ENCODE peak calls at places on chromosomes 4 and X, in seven cellular contexts. One of them, this sample, is unnamed. For H3K27me3 and H3K36me3, the result is how much of the 10 kb centered on the place peaks cover.

GRCh38 chr4:139655116-139655515 is 10.5 kb upstream of the MGST2 start:
- DNase-seq in lower lobe of right lung: no peak
- DNase-seq in ovary: no peak
- DNase-seq in suprapubic skin: no peak
- DNase-seq in fibroblast of lung: peak
- DNase-seq in CD4-positive, alpha-beta memory T cell: no peak
- DNase-seq in CD4-positive, CD25-positive, alpha-beta regulatory T cell: peak
- DNase-seq in this sample: no peak

GRCh38 chr4:81207793-81208192 is 7.2 kb downstream of the PRKG2 start:
- DNase-seq in suprapubic skin: no peak
- DNase-seq in fibroblast of lung: peak
- DNase-seq in CD4-positive, CD25-positive, alpha-beta regulatory T cell: no peak
- DNase-seq in ovary: no peak
- DNase-seq in CD4-positive, alpha-beta memory T cell: no peak
- DNase-seq in lower lobe of right lung: no peak
- DNase-seq in this sample: no peak

GRCh38 chrX:115559672-115560071 is 1.3 kb upstream of the PLS3 start:
- DNase-seq in suprapubic skin: no peak
- DNase-seq in ovary: no peak
- DNase-seq in CD4-positive, CD25-positive, alpha-beta regulatory T cell: no peak
- DNase-seq in fibroblast of lung: no peak
- DNase-seq in CD4-positive, alpha-beta memory T cell: no peak
- DNase-seq in lower lobe of right lung: no peak
- DNase-seq in this sample: no peak

GRCh38 chr4:95023110-95023509 is 265.4 kb downstream of the BMPR1B start:
- DNase-seq in CD4-positive, alpha-beta memory T cell: no peak
- DNase-seq in fibroblast of lung: peak
- DNase-seq in suprapubic skin: no peak
- DNase-seq in CD4-positive, CD25-positive, alpha-beta regulatory T cell: no peak
- DNase-seq in lower lobe of right lung: no peak
- DNase-seq in ovary: no peak
- DNase-seq in this sample: no peak

GRCh38 chr4:124938836-124939235 is 226.3 kb upstream of the ANKRD50 start:
- DNase-seq in suprapubic skin: no peak
- DNase-seq in fibroblast of lung: peak
- DNase-seq in CD4-positive, CD25-positive, alpha-beta regulatory T cell: no peak
- DNase-seq in ovary: no peak
- DNase-seq in lower lobe of right lung: no peak
- DNase-seq in CD4-positive, alpha-beta memory T cell: no peak
- DNase-seq in this sample: no peak

GRCh38 chrX:110146521-110146920 is 143.6 kb downstream of the TMEM164 start:
- DNase-seq in ovary: peak
- DNase-seq in CD4-positive, alpha-beta memory T cell: peak
- DNase-seq in suprapubic skin: no peak
- DNase-seq in CD4-positive, CD25-positive, alpha-beta regulatory T cell: peak
- DNase-seq in lower lobe of right lung: no peak
- DNase-seq in fibroblast of lung: peak
- DNase-seq in this sample: no peak

GRCh38 chrX:8010105-8010504 is 82.9 kb upstream of the PNPLA4 start:
- DNase-seq in fibroblast of lung: no peak
- DNase-seq in suprapubic skin: no peak
- DNase-seq in lower lobe of right lung: no peak
- DNase-seq in CD4-positive, alpha-beta memory T cell: no peak
- DNase-seq in ovary: no peak
- DNase-seq in CD4-positive, CD25-positive, alpha-beta regulatory T cell: no peak
- DNase-seq in this sample: no peak

GRCh38 chr4:152719856-152720556 is 40.2 kb upstream of the TMEM154 start:
- DNase-seq in CD4-positive, CD25-positive, alpha-beta regulatory T cell: no peak
- DNase-seq in CD4-positive, alpha-beta memory T cell: no peak
- DNase-seq in lower lobe of right lung: no peak
- DNase-seq in suprapubic skin: no peak
- DNase-seq in ovary: no peak
- DNase-seq in fibroblast of lung: no peak
- DNase-seq in this sample: no peak

GRCh38 chrX:69312141-69312670 is 147.0 kb upstream of the PJA1 start:
- DNase-seq in lower lobe of right lung: no peak
- DNase-seq in CD4-positive, CD25-positive, alpha-beta regulatory T cell: no peak
- DNase-seq in fibroblast of lung: no peak
- DNase-seq in suprapubic skin: no peak
- DNase-seq in CD4-positive, alpha-beta memory T cell: no peak
- DNase-seq in ovary: no peak
- DNase-seq in this sample: no peak

GRCh38 chr4:10460313-10461047 is 3.3 kb upstream of the ZNF518B start:
- DNase-seq in fibroblast of lung: no peak
- DNase-seq in ovary: no peak
- DNase-seq in lower lobe of right lung: no peak
- DNase-seq in CD4-positive, CD25-positive, alpha-beta regulatory T cell: no peak
- DNase-seq in suprapubic skin: no peak
- DNase-seq in CD4-positive, alpha-beta memory T cell: no peak
- DNase-seq in this sample: no peak

GRCh38 chr4:185779520-185779919 is 32.5 kb downstream of the SORBS2 start:
- DNase-seq in CD4-positive, CD25-positive, alpha-beta regulatory T cell: no peak
- DNase-seq in lower lobe of right lung: no peak
- DNase-seq in CD4-positive, alpha-beta memory T cell: no peak
- DNase-seq in fibroblast of lung: no peak
- DNase-seq in suprapubic skin: no peak
- DNase-seq in ovary: no peak
- DNase-seq in this sample: no peak

GRCh38 chr4:187268940-187269339 is 545.3 kb upstream of the FAT1 start:
- DNase-seq in suprapubic skin: no peak
- DNase-seq in lower lobe of right lung: no peak
- DNase-seq in ovary: no peak
- DNase-seq in fibroblast of lung: peak
- DNase-seq in CD4-positive, alpha-beta memory T cell: no peak
- DNase-seq in CD4-positive, CD25-positive, alpha-beta regulatory T cell: no peak
- DNase-seq in this sample: no peak

GRCh38 chr4:176676901-176677300 is 115.8 kb downstream of the VEGFC start:
- DNase-seq in fibroblast of lung: no peak
- DNase-seq in ovary: no peak
- DNase-seq in suprapubic skin: no peak
- DNase-seq in lower lobe of right lung: no peak
- DNase-seq in CD4-positive, alpha-beta memory T cell: no peak
- DNase-seq in CD4-positive, CD25-positive, alpha-beta regulatory T cell: no peak
- DNase-seq in this sample: no peak

GRCh38 chr4:118716304-118716703 is 31.1 kb downstream of the METTL14 start:
- DNase-seq in suprapubic skin: no peak
- DNase-seq in lower lobe of right lung: no peak
- DNase-seq in ovary: no peak
- DNase-seq in CD4-positive, CD25-positive, alpha-beta regulatory T cell: no peak
- DNase-seq in fibroblast of lung: no peak
- DNase-seq in CD4-positive, alpha-beta memory T cell: no peak
- DNase-seq in this sample: no peak

GRCh38 chrX:153722704-153723350 is 1.4 kb downstream of the BCAP31 start:
- DNase-seq in lower lobe of right lung: peak
- DNase-seq in suprapubic skin: no peak
- DNase-seq in ovary: no peak
- DNase-seq in fibroblast of lung: no peak
- DNase-seq in CD4-positive, CD25-positive, alpha-beta regulatory T cell: no peak
- DNase-seq in CD4-positive, alpha-beta memory T cell: no peak
- DNase-seq in this sample: no peak

GRCh38 chrX:18674417-18674787 is 2.5 kb upstream of the RS1 start:
- DNase-seq in ovary: peak
- DNase-seq in fibroblast of lung: no peak
- DNase-seq in suprapubic skin: no peak
- DNase-seq in lower lobe of right lung: peak
- DNase-seq in CD4-positive, alpha-beta memory T cell: peak
- DNase-seq in CD4-positive, CD25-positive, alpha-beta regulatory T cell: no peak
- DNase-seq in this sample: peak

GRCh38 chrX:145396612-145397011 is 149.3 kb downstream of the SPANXN1 start:
- DNase-seq in CD4-positive, alpha-beta memory T cell: no peak
- DNase-seq in fibroblast of lung: no peak
- DNase-seq in suprapubic skin: no peak
- DNase-seq in lower lobe of right lung: no peak
- DNase-seq in CD4-positive, CD25-positive, alpha-beta regulatory T cell: no peak
- DNase-seq in ovary: no peak
- DNase-seq in this sample: no peak

GRCh38 chrX:104270916-104271512 is 16.3 kb upstream of the ESX1 start:
- DNase-seq in ovary: peak
- DNase-seq in CD4-positive, alpha-beta memory T cell: no peak
- DNase-seq in fibroblast of lung: peak
- DNase-seq in suprapubic skin: no peak
- DNase-seq in CD4-positive, CD25-positive, alpha-beta regulatory T cell: peak
- DNase-seq in lower lobe of right lung: no peak
- DNase-seq in this sample: no peak

GRCh38 chrX:46179748-46180147 is 365.5 kb downstream of the ZNF674 start:
- DNase-seq in CD4-positive, alpha-beta memory T cell: no peak
- DNase-seq in lower lobe of right lung: no peak
- DNase-seq in CD4-positive, CD25-positive, alpha-beta regulatory T cell: no peak
- DNase-seq in suprapubic skin: no peak
- DNase-seq in ovary: no peak
- DNase-seq in fibroblast of lung: no peak
- DNase-seq in this sample: no peak

GRCh38 chr4:6803246-6803645 is 20.7 kb downstream of the KIAA0232 start:
- DNase-seq in fibroblast of lung: no peak
- DNase-seq in CD4-positive, CD25-positive, alpha-beta regulatory T cell: no peak
- DNase-seq in suprapubic skin: no peak
- DNase-seq in lower lobe of right lung: no peak
- DNase-seq in CD4-positive, alpha-beta memory T cell: no peak
- DNase-seq in ovary: no peak
- DNase-seq in this sample: no peak

GRCh38 chr4:6804082-6804752 is 21.7 kb downstream of the KIAA0232 start:
- DNase-seq in suprapubic skin: no peak
- DNase-seq in fibroblast of lung: no peak
- DNase-seq in CD4-positive, alpha-beta memory T cell: no peak
- DNase-seq in ovary: no peak
- DNase-seq in CD4-positive, CD25-positive, alpha-beta regulatory T cell: no peak
- DNase-seq in lower lobe of right lung: no peak
- DNase-seq in this sample: no peak

GRCh38 chr4:6806924-6807676 is 24.6 kb downstream of the KIAA0232 start:
- DNase-seq in ovary: no peak
- DNase-seq in CD4-positive, alpha-beta memory T cell: no peak
- DNase-seq in lower lobe of right lung: no peak
- DNase-seq in fibroblast of lung: peak
- DNase-seq in CD4-positive, CD25-positive, alpha-beta regulatory T cell: no peak
- DNase-seq in suprapubic skin: no peak
- DNase-seq in this sample: no peak

GRCh38 chr4:6811165-6811564 is 28.6 kb downstream of the KIAA0232 start:
- DNase-seq in fibroblast of lung: no peak
- DNase-seq in suprapubic skin: no peak
- DNase-seq in CD4-positive, CD25-positive, alpha-beta regulatory T cell: no peak
- DNase-seq in lower lobe of right lung: no peak
- DNase-seq in CD4-positive, alpha-beta memory T cell: no peak
- DNase-seq in ovary: no peak
- DNase-seq in this sample: no peak

DNA sequence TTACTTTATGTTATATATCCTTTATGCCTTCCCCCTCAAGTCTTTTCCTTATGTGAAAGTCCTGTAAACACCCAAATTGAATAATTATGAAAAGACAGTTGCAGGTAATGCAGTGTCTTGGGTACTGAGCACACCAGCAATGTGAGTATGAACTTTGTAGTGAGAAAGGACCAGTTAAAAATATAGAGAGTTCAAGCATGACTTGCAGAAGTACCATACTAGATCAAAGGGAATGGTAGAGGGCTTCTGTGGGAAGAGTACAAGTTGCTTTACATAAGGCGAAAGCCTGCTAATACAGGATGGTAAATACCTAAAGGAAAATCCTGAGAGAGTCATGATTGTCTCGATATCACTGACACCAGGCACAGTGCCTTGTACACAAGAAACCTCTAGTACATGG is 25.7 kb downstream of the KIAA0232 start:
- DNase-seq in suprapubic skin: no peak
- DNase-seq in fibroblast of lung: no peak
- DNase-seq in CD4-positive, alpha-beta memory T cell: no peak
- DNase-seq in ovary: no peak
- DNase-seq in CD4-positive, CD25-positive, alpha-beta regulatory T cell: no peak
- DNase-seq in lower lobe of right lung: no peak
- DNase-seq in this sample: no peak
- H3K27ac ChIP-seq in suprapubic skin: no peak
- H3K27ac ChIP-seq in fibroblast of lung: no peak
- H3K27ac ChIP-seq in CD4-positive, alpha-beta memory T cell: no peak
- H3K27ac ChIP-seq in ovary: no peak
- H3K27ac ChIP-seq in CD4-positive, CD25-positive, alpha-beta regulatory T cell: no peak
- H3K27ac ChIP-seq in lower lobe of right lung: peak
- H3K27ac ChIP-seq in this sample: no peak

DNA sequence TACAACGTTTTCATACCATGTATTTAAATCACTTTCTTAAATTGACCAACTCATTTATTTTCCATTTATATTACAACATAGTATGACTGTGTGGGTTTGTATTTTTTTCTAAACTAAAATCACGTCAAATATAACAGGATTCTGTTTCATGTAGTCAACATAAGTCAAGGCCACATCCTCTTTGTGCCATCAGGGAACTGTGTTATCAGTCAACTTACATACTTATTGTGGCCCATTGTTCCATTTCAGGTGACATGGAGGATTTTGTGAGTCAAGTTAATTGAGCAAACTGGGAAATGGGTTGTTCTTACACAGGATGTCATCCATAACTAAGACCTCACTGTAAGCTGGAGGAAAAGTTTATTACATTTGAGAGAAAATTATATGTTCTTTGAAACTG is 35.9 kb downstream of the STK26 start:
- DNase-seq in CD4-positive, alpha-beta memory T cell: no peak
- DNase-seq in CD4-positive, CD25-positive, alpha-beta regulatory T cell: no peak
- DNase-seq in ovary: no peak
- DNase-seq in lower lobe of right lung: no peak
- DNase-seq in suprapubic skin: no peak
- DNase-seq in fibroblast of lung: no peak
- DNase-seq in this sample: no peak
- H3K27me3 ChIP-seq in CD4-positive, alpha-beta memory T cell: under half
- H3K27me3 ChIP-seq in CD4-positive, CD25-positive, alpha-beta regulatory T cell: under half
- H3K27me3 ChIP-seq in ovary: under half
- H3K27me3 ChIP-seq in lower lobe of right lung: under half
- H3K27me3 ChIP-seq in suprapubic skin: under half
- H3K27me3 ChIP-seq in fibroblast of lung: under half
- H3K27me3 ChIP-seq in this sample: under half

GRCh38 chrX:312621-313331 is 5.8 kb downstream of the GTPBP6 start:
- DNase-seq in lower lobe of right lung: peak
- DNase-seq in suprapubic skin: no peak
- DNase-seq in fibroblast of lung: no peak
- DNase-seq in CD4-positive, CD25-positive, alpha-beta regulatory T cell: no peak
- DNase-seq in ovary: no peak
- DNase-seq in CD4-positive, alpha-beta memory T cell: peak
- DNase-seq in this sample: no peak
- H3K36me3 ChIP-seq in lower lobe of right lung: half or more
- H3K36me3 ChIP-seq in suprapubic skin: half or more
- H3K36me3 ChIP-seq in fibroblast of lung: under half
- H3K36me3 ChIP-seq in CD4-positive, CD25-positive, alpha-beta regulatory T cell: half or more
- H3K36me3 ChIP-seq in ovary: under half
- H3K36me3 ChIP-seq in CD4-positive, alpha-beta memory T cell: under half
- H3K36me3 ChIP-seq in this sample: under half

DNA sequence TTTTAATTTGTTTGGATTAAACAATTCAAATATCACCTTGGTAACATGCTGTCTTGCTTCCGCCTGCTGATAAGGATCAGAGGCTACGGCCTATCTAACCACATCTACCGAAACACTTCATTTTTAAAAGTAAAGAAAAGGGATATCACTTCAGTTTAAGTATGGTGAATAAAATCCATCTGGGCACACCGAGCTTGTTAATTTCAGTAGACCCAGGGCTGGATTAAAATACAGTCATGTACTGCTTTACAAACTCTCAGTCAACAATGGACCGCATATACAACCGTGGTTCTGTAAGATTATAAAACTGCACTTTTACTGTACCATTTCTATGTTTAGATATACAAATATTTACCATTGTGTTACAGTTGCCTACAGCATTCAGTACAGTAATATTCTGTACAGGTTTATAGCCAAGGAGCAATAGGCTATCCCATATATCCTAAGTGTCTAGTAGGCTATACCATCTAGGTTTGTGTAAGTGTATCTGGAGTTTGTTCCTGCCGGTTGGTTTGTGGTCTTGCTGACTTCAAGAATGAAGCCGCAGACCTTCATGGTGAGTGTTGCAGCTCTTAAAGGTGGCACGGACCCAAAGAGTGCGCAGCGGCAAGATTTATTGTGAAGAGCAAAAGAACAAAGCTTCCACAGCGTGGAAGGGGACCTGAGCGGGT is 40.0 kb downstream of the SEPTIN11 start:
- DNase-seq in CD4-positive, CD25-positive, alpha-beta regulatory T cell: peak
- DNase-seq in fibroblast of lung: no peak
- DNase-seq in lower lobe of right lung: no peak
- DNase-seq in CD4-positive, alpha-beta memory T cell: peak
- DNase-seq in suprapubic skin: no peak
- DNase-seq in ovary: no peak
- DNase-seq in this sample: peak
- H3K27ac ChIP-seq in CD4-positive, CD25-positive, alpha-beta regulatory T cell: peak
- H3K27ac ChIP-seq in fibroblast of lung: peak
- H3K27ac ChIP-seq in lower lobe of right lung: no peak
- H3K27ac ChIP-seq in CD4-positive, alpha-beta memory T cell: peak
- H3K27ac ChIP-seq in suprapubic skin: no peak
- H3K27ac ChIP-seq in ovary: no peak
- H3K27ac ChIP-seq in this sample: peak

This sample was measured in CD8-positive, alpha-beta memory T cell.